ENCODE peak calls at places on chromosome 12, in seven cellular contexts. Z is body of pancreas, T is ovary, U is HCT116, K is H54, E is gastrocnemius medialis, N is tibial nerve. L is an unnamed sample.

GRCh38 chr12:9869307-9870161 is at the start of gene CLEC2B:
- DNase-seq in N (no peak), K (no peak), Z (no peak), E (no peak), U (no peak), T (no peak), L (no peak)

GRCh38 chr12:53097564-53098353 is at the start of gene IGFBP6:
- DNase-seq in E (peak; percentile 53), U (no peak), Z (peak; percentile 62), N (peak; percentile 58), T (peak; percentile 77), K (peak; percentile 69), L (no peak)

GRCh38 chr12:89949457-89950195 is 241.0 kb upstream of the ATP2B1 start:
- DNase-seq in E (no peak), K (peak; percentile 11), U (no peak), N (no peak), Z (no peak), T (no peak), L (no peak)

GRCh38 chr12:124666722-124667259 is 99.4 kb upstream of the NCOR2 start:
- DNase-seq in E (no peak), K (no peak), T (no peak), N (no peak), Z (no peak), U (no peak), L (no peak)

GRCh38 chr12:68373836-68374314 is 41.7 kb upstream of the MDM1 start:
- DNase-seq in K (no peak), N (no peak), T (no peak), Z (no peak), E (no peak), U (no peak), L (no peak)

GRCh38 chr12:93978553-93978952 is 169.8 kb upstream of the PLXNC1 start:
- DNase-seq in K (no peak), U (no peak), Z (peak; percentile 19), E (peak; percentile 42), T (no peak), N (no peak), L (no peak)

GRCh38 chr12:42182394-42182793 is 37.7 kb upstream of the GXYLT1 start:
- DNase-seq in Z (no peak), U (no peak), E (no peak), T (no peak), K (no peak), N (no peak), L (no peak)

GRCh38 chr12:59027199-59027598 is 106.9 kb upstream of the LRIG3 start:
- DNase-seq in E (no peak), T (no peak), Z (no peak), N (no peak), K (no peak), U (no peak), L (no peak)

GRCh38 chr12:132582058-132582420 is 28.3 kb downstream of the LRCOL1 start:
- DNase-seq in K (no peak), E (no peak), Z (no peak), N (no peak), T (peak; percentile 72), U (no peak), L (no peak)

GRCh38 chr12:98182791-98183190 is 332.6 kb upstream of the TMPO start:
- DNase-seq in U (no peak), E (no peak), Z (no peak), K (no peak), N (no peak), T (no peak), L (no peak)

GRCh38 chr12:19075711-19076340 is 53.7 kb upstream of the PLEKHA5 start:
- DNase-seq in U (no peak), E (no peak), N (no peak), K (no peak), Z (no peak), T (no peak), L (no peak)

GRCh38 chr12:65125247-65125646 is 4.1 kb upstream of the WIF1 start:
- DNase-seq in E (no peak), T (no peak), U (no peak), K (no peak), N (no peak), Z (no peak), L (no peak)

GRCh38 chr12:53180931-53181645 is 363 bp upstream of the CSAD start:
- DNase-seq in E (peak; percentile 66), K (peak; percentile 83), U (peak; percentile 44), T (no peak), N (no peak), Z (peak; percentile 72), L (peak; percentile 93)

GRCh38 chr12:108562348-108563134 is at the start of gene ISCU:
- DNase-seq in E (peak; percentile 95), Z (peak; percentile 98), K (peak; percentile 78), T (peak; percentile 99), N (peak; percentile 95), U (peak; percentile 95), L (peak; percentile 88)

GRCh38 chr12:54654926-54655325 is 6.8 kb upstream of the DCD start:
- DNase-seq in T (no peak), U (no peak), E (no peak), N (no peak), K (no peak), Z (no peak), L (no peak)

GRCh38 chr12:80763874-80764273 is 47.2 kb downstream of the MYF5 start:
- DNase-seq in T (no peak), N (no peak), E (no peak), U (peak; percentile 39), Z (no peak), K (no peak), L (no peak)

GRCh38 chr12:118061011-118061875 is at the start of gene WSB2:
- DNase-seq in E (peak; percentile 67), N (peak; percentile 69), K (peak; percentile 35), Z (peak; percentile 63), U (no peak), T (peak; percentile 89), L (peak; percentile 40)
- TF ChIP-seq POLR2A in E (peak; percentile 30), N (no peak), K (peak; percentile 32), Z (peak; percentile 50), U (no peak), T (no peak), L (no peak)

DNA sequence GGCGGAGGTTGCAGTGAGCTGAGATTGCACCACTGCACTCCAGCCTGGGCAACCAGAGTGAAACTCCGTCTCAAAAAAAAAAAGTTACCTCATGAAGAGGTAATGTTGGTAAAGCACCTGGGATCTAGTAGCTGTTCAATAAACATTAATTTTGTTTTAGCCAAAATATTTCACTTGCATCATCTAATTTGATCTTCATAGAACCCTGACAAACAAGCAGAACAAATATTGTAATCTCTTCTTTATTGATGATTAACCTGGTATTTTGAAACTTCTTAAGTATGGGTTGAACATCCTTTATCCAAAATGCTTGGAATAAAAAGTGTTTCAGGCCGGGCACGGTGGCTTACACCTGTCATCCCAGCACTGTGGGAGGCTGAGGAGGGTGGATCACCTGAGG is 149.0 kb upstream of the AMIGO2 start:
- DNase-seq in E (no peak), N (no peak), U (no peak), T (no peak), Z (no peak), K (no peak), L (no peak)
- TF ChIP-seq POLR2A in E (no peak), N (no peak), U (no peak), T (no peak), Z (no peak), K (no peak), L (no peak)

GRCh38 chr12:55818886-55819285 is 1.0 kb downstream of the ORMDL2 start:
- DNase-seq in N (no peak), Z (no peak), U (no peak), K (no peak), E (no peak), T (no peak), L (no peak)

GRCh38 chr12:55815473-55815872 is 2.1 kb downstream of the SARNP start:
- DNase-seq in E (no peak), K (no peak), U (no peak), T (no peak), Z (no peak), N (no peak), L (no peak)

GRCh38 chr12:55818140-55818728 is 393 bp downstream of the ORMDL2 start:
- DNase-seq in T (no peak), Z (no peak), K (peak; percentile 40), U (no peak), E (no peak), N (no peak), L (no peak)

GRCh38 chr12:55816876-55817351 is 610 bp downstream of the SARNP start:
- DNase-seq in U (no peak), E (no peak), Z (no peak), T (no peak), N (no peak), K (no peak), L (no peak)

GRCh38 chr12:55817352-55818139 is at the start of the genes ORMDL2 and SARNP:
- DNase-seq in Z (peak; percentile 98), E (peak; percentile 99), T (peak; percentile 95), K (peak; percentile 85), U (peak; percentile 100), N (peak; percentile 95), L (peak; percentile 86)
- TF ChIP-seq POLR2A in Z (peak; percentile 85), E (peak; percentile 70), T (peak; percentile 77), K (peak; percentile 61), U (peak; percentile 63), N (peak; percentile 81), L (peak; percentile 83)

GRCh38 chr12:52035926-52036325 is 15.3 kb upstream of the NR4A1 start:
- DNase-seq in E (no peak), U (no peak), T (no peak), N (no peak), Z (no peak), K (no peak), L (no peak)

GRCh38 chr12:52032431-52032796 is 18.8 kb upstream of the NR4A1 start:
- DNase-seq in N (peak; percentile 80), U (no peak), K (no peak), E (peak; percentile 83), Z (peak; percentile 89), T (peak; percentile 87), L (no peak)

GRCh38 chr12:52036587-52037171 is 14.6 kb upstream of the NR4A1 start:
- DNase-seq in K (peak; percentile 68), U (no peak), N (peak; percentile 89), Z (peak; percentile 94), E (peak; percentile 89), T (peak; percentile 95), L (peak; percentile 65)

GRCh38 chr12:52032797-52033505 is 18.3 kb upstream of the NR4A1 start:
- DNase-seq in Z (peak; percentile 99), N (peak; percentile 97), K (peak; percentile 98), E (peak; percentile 98), U (peak; percentile 89), T (peak; percentile 98), L (peak; percentile 93)

DNA sequence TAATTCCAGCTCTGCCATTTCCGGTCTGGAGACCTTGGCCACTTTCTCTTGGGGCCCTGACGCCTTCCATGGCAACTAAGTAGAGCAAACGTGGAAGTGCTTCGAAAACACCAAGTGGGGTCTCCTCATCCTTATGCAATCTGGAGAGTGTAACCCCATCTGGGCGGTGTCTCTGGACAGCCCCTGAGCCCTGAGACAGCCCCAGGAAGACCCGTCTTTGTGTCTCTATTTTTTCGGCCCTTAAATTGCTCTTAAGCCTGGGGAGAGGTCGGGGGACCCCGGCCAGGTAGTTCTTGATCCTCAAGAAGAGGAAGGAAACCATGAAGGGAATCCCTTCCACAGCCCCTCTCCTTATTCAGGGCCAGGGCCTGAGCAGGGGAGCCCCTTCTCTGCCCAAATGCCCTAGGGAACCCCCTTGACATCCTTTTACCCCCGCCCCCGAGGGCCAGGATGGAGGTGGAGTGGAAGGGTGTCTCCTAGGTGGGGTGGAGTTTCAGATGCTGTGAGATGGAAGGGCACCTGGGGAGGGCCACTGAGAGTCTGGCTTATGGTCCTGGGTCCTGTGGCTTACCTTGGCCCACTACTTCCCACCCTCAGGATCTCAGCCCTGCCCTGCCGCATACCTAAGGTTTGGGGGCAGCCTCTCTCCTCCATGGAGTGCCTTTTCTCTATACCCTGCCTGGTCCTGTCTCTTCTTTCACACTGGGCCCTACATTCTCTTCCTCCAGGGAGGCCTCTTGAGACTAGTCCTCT is 17.6 kb upstream of the NR4A1 start:
- DNase-seq in N (no peak), E (no peak), Z (no peak), U (no peak), K (no peak), T (no peak), L (no peak)
- TF ChIP-seq POLR2A in N (no peak), E (no peak), Z (no peak), U (no peak), K (no peak), T (no peak), L (no peak)